ENCODE peak calls at places on chromosomes 13 and 19, in seven cellular contexts. G is endodermal cell, W is T47D, P is M059J, F is Daoy, T is adrenal gland, C is C1 segment of cervical spinal cord. N is an unnamed sample.

GRCh38 chr19:45071545-45071938 is 4.7 kb downstream of the ZNF296 start:
- DNase-seq in W (no peak), F (no peak), P (no peak), T (no peak), C (no peak), G (no peak), N (no peak)

GRCh38 chr13:97492684-97493371 is 58.9 kb downstream of the RAP2A start:
- DNase-seq in G (no peak), F (no peak), W (peak; percentile 27), T (no peak), C (no peak), P (no peak), N (no peak)

GRCh38 chr19:54478677-54479266 is 5.7 kb upstream of the CDC42EP5 start:
- DNase-seq in T (no peak), C (no peak), F (peak; percentile 63), W (peak; percentile 56), P (peak; percentile 54), G (peak; percentile 83), N (peak; percentile 76)

GRCh38 chr13:100540621-100541020 is 48.0 kb downstream of the GGACT start:
- DNase-seq in P (no peak), W (no peak), T (no peak), F (no peak), G (no peak), C (no peak), N (no peak)

GRCh38 chr19:2255112-2255845 is 938 bp downstream of the JSRP1 start:
- DNase-seq in W (no peak), F (peak; percentile 6), C (no peak), G (no peak), T (no peak), P (no peak), N (peak; percentile 12)

GRCh38 chr19:49889687-49890348 is 6.9 kb downstream of the IL4I1 start:
- DNase-seq in F (no peak), T (peak; percentile 75), P (no peak), G (peak; percentile 96), C (no peak), W (no peak), N (peak; percentile 89)

GRCh38 chr19:33781996-33782395 is 14.7 kb upstream of the KCTD15 start:
- DNase-seq in G (no peak), P (peak; percentile 38), W (no peak), C (no peak), T (no peak), F (peak; percentile 74), N (no peak)

GRCh38 chr19:49696115-49696514 is 5.2 kb downstream of the CPT1C start:
- DNase-seq in T (no peak), F (no peak), W (no peak), C (no peak), P (no peak), G (no peak), N (no peak)

GRCh38 chr13:76512676-76513277 is 373.4 kb downstream of the KCTD12 start:
- DNase-seq in P (peak; percentile 77), W (no peak), C (no peak), G (no peak), T (no peak), F (peak; percentile 78), N (no peak)

GRCh38 chr19:47270408-47270807 is 4.3 kb upstream of the INAFM1 start:
- DNase-seq in T (no peak), W (no peak), F (no peak), G (no peak), C (no peak), P (no peak), N (no peak)

GRCh38 chr19:33438016-33438671 is 64.6 kb downstream of the CEBPG start:
- DNase-seq in C (no peak), F (peak; percentile 39), W (no peak), T (no peak), P (peak; percentile 52), G (no peak), N (no peak)

GRCh38 chr19:29663861-29664752 is 1.2 kb upstream of the PLEKHF1 start:
- DNase-seq in G (no peak), C (no peak), T (no peak), W (peak; percentile 73), F (peak; percentile 70), P (peak; percentile 76), N (no peak)

GRCh38 chr19:17129377-17129776 is 53.8 kb downstream of the MYO9B start:
- DNase-seq in F (no peak), C (no peak), W (no peak), T (no peak), P (no peak), G (no peak), N (no peak)

GRCh38 chr13:34733720-34734119 is 208.3 kb upstream of the NBEA start:
- DNase-seq in W (no peak), G (no peak), C (no peak), T (no peak), P (no peak), F (no peak), N (no peak)

GRCh38 chr19:13012690-13013608 is 17.7 kb downstream of the NFIX start:
- DNase-seq in W (no peak), C (no peak), G (peak; percentile 74), T (peak; percentile 67), P (peak; percentile 84), F (peak; percentile 83), N (peak; percentile 44)

GRCh38 chr13:83297591-83298305 is 584.5 kb downstream of the SLITRK1 start:
- DNase-seq in F (no peak), W (no peak), P (no peak), G (no peak), T (no peak), C (no peak), N (no peak)

GRCh38 chr13:113671066-113672001 is 4.3 kb downstream of the GRK1 start:
- DNase-seq in W (no peak), G (peak; percentile 43), T (no peak), C (no peak), F (no peak), P (no peak), N (peak; percentile 8)

GRCh38 chr13:20197361-20197834 is 4.7 kb upstream of the GJB2 start:
- DNase-seq in W (peak; percentile 49), F (peak; percentile 39), C (no peak), T (no peak), P (peak; percentile 31), G (no peak), N (no peak)

GRCh38 chr19:4061178-4061682 is 5.5 kb downstream of the ZBTB7A start:
- DNase-seq in F (peak; percentile 46), T (peak; percentile 78), W (peak; percentile 78), G (no peak), P (no peak), C (no peak), N (no peak)

GRCh38 chr19:12484371-12485322 is at the start of gene ZNF709:
- DNase-seq in G (peak; percentile 98), W (peak; percentile 84), F (peak; percentile 90), T (peak; percentile 93), C (peak; percentile 24), P (peak; percentile 83), N (peak; percentile 97)

GRCh38 chr13:26628706-26629105 is 71.2 kb downstream of the WASF3 start:
- DNase-seq in G (peak; percentile 64), P (peak; percentile 24), T (no peak), W (peak; percentile 43), C (no peak), F (peak; percentile 37), N (peak; percentile 22)

GRCh38 chr13:35630551-35631275 is 154.2 kb upstream of the MAB21L1 start:
- DNase-seq in C (no peak), F (peak; percentile 24), W (peak; percentile 53), T (no peak), P (peak; percentile 62), G (peak; percentile 83), N (peak; percentile 28)

GRCh38 chr13:104181526-104182231 is 1115.5 kb upstream of the SLC10A2 start:
- DNase-seq in T (no peak), F (no peak), P (no peak), G (no peak), C (no peak), W (no peak), N (no peak)

GRCh38 chr19:34124828-34125227 is 47.5 kb upstream of the LSM14A start:
- DNase-seq in W (peak; percentile 12), C (no peak), G (no peak), T (no peak), F (no peak), P (no peak), N (no peak)

N was measured in WTC11.